ENCODE peak calls at places on chromosomes 5 and 9, in five cellular contexts. B is COLO829, Y is GM03348, X is fibroblast of lung, M is progenitor cell of endocrine pancreas. R is an unnamed sample.

GRCh38 chr5:102700916-102701315 is 54.2 kb upstream of the PAM start:
- DNase-seq in B (no peak), Y (no peak), X (no peak), M (no peak), R (no peak)

GRCh38 chr9:134187821-134188420 is 23.6 kb upstream of the RNU6ATAC start:
- DNase-seq in B (no peak), Y (no peak), X (no peak), M (no peak), R (no peak)

GRCh38 chr5:43335681-43336080 is 22.5 kb upstream of the HMGCS1 start:
- DNase-seq in B (no peak), Y (no peak), X (no peak), M (no peak), R (no peak)

GRCh38 chr9:69078581-69078980 is 43.0 kb downstream of the FXN start:
- DNase-seq in B (no peak), Y (no peak), X (peak), M (no peak), R (no peak)

GRCh38 chr9:131817627-131818026 is 77.8 kb upstream of the RAPGEF1 start:
- DNase-seq in B (no peak), Y (no peak), X (no peak), M (no peak), R (no peak)

GRCh38 chr5:27511061-27511460 is 472.7 kb upstream of the CDH9 start:
- DNase-seq in B (no peak), Y (no peak), X (no peak), M (no peak), R (no peak)

GRCh38 chr5:135069895-135070657 is 36.0 kb upstream of the PITX1 start:
- DNase-seq in B (no peak), Y (no peak), X (no peak), M (no peak), R (no peak)

GRCh38 chr5:15499528-15500325 is at the start of gene FBXL7:
- DNase-seq in B (peak), Y (peak), X (peak), M (peak), R (no peak)

GRCh38 chr9:129596541-129597328 is 24.2 kb downstream of the C9orf50 start:
- DNase-seq in B (no peak), Y (peak), X (peak), M (no peak), R (no peak)

GRCh38 chr5:170623576-170624181 is 119.9 kb downstream of the KCNIP1 start:
- DNase-seq in B (no peak), Y (peak), X (peak), M (peak), R (no peak)

GRCh38 chr5:80231243-80231642 is 24.6 kb downstream of the SERINC5 start:
- DNase-seq in B (no peak), Y (peak), X (peak), M (no peak), R (no peak)

GRCh38 chr9:80061940-80062339 is 490.2 kb downstream of the TLE4 start:
- DNase-seq in B (no peak), Y (peak), X (peak), M (no peak), R (no peak)

GRCh38 chr5:54214747-54215146 is 95.6 kb downstream of the ARL15 start:
- DNase-seq in B (no peak), Y (no peak), X (no peak), M (no peak), R (no peak)

GRCh38 chr5:1718669-1719068 is 81.0 kb downstream of the MRPL36 start:
- DNase-seq in B (no peak), Y (no peak), X (peak), M (no peak), R (no peak)

GRCh38 chr9:136537896-136538598 is 7.8 kb downstream of the NOTCH1 start:
- DNase-seq in B (no peak), Y (no peak), X (peak), M (no peak), R (no peak)

GRCh38 chr9:4137755-4138154 is 162.1 kb downstream of the GLIS3 start:
- DNase-seq in B (peak), Y (peak), X (peak), M (no peak), R (no peak)

GRCh38 chr9:127921592-127922120 is 4.8 kb upstream of the ST6GALNAC4 start:
- DNase-seq in B (peak), Y (peak), X (peak), M (peak), R (peak)

GRCh38 chr9:96015876-96016686 is 140.6 kb downstream of the ERCC6L2 start:
- DNase-seq in B (no peak), Y (no peak), X (no peak), M (no peak), R (no peak)

GRCh38 chr5:178532666-178533065 is 57.5 kb downstream of the COL23A1 start:
- DNase-seq in B (no peak), Y (no peak), X (no peak), M (no peak), R (no peak)

GRCh38 chr5:89513299-89514044 is 630.5 kb upstream of the MEF2C start:
- DNase-seq in B (no peak), Y (no peak), X (no peak), M (no peak), R (no peak)

GRCh38 chr5:181215997-181216982 is 6.8 kb upstream of the TRIM41 start:
- DNase-seq in B (no peak), Y (no peak), X (no peak), M (no peak), R (no peak)

GRCh38 chr9:131008563-131008908 is 438 bp upstream of the LAMC3 start:
- DNase-seq in B (no peak), Y (no peak), X (no peak), M (no peak), R (no peak)

GRCh38 chr5:139955616-139956283 is 87.3 kb downstream of the NRG2 start:
- DNase-seq in B (no peak), Y (no peak), X (no peak), M (no peak), R (no peak)

GRCh38 chr9:22079873-22080341 is 70.8 kb upstream of the CDKN2B start:
- DNase-seq in B (no peak), Y (peak), X (peak), M (no peak), R (no peak)

GRCh38 chr5:72566746-72567145 is 59.5 kb upstream of the ZNF366 start:
- DNase-seq in B (no peak), Y (no peak), X (no peak), M (no peak), R (no peak)

GRCh38 chr9:137254624-137255447 is at the start of gene NELFB:
- DNase-seq in B (peak), Y (peak), X (peak), M (peak), R (peak)

GRCh38 chr9:76203373-76203772 is 190.9 kb downstream of the RFK start:
- DNase-seq in B (no peak), Y (no peak), X (no peak), M (no peak), R (no peak)

GRCh38 chr9:16367605-16368424 is 502.7 kb downstream of the BNC2 start:
- DNase-seq in B (peak), Y (peak), X (no peak), M (no peak), R (no peak)

GRCh38 chr9:124486778-124487490 is 20.3 kb downstream of the NR5A1 start:
- DNase-seq in B (no peak), Y (no peak), X (no peak), M (no peak), R (no peak)

GRCh38 chr5:160105686-160106085 is 13.6 kb downstream of the PWWP2A start:
- DNase-seq in B (no peak), Y (no peak), X (no peak), M (no peak), R (peak)

R was measured in naive B cell.